ENCODE peak calls at places on chromosomes 5 and 9, in seven cellular contexts. S is cardiac muscle cell, N is brain microvascular endothelial cell, T is astrocyte, M is H1, G is H9, V is psoas muscle. U is an unnamed sample. For H3K27me3, the result is how much of the 10 kb centered on the place peaks cover.

GRCh38 chr5:10595678-10596309 is 31.9 kb downstream of the ANKRD33B start:
- DNase-seq in G (no peak), N (peak), M (no peak), V (no peak), T (peak), S (peak), U (peak)

GRCh38 chr5:149015561-149015960 is 47.3 kb downstream of the SH3TC2 start:
- DNase-seq in S (no peak), N (no peak), M (no peak), V (no peak), G (no peak), T (no peak), U (no peak)

GRCh38 chr5:126384985-126385384 is 38.2 kb upstream of the GRAMD2B start:
- DNase-seq in M (no peak), N (peak), S (peak), V (no peak), G (no peak), T (peak), U (peak)

GRCh38 chr5:98638701-98639100 is 134.8 kb upstream of the RGMB start:
- DNase-seq in S (peak), G (no peak), M (no peak), T (peak), V (no peak), N (peak), U (peak)

GRCh38 chr9:115413304-115413703 is 295.3 kb upstream of the TNC start:
- DNase-seq in M (no peak), V (no peak), S (no peak), G (no peak), N (no peak), T (no peak), U (no peak)

GRCh38 chr9:107277801-107278200 is 5.3 kb upstream of the RAD23B start:
- DNase-seq in V (no peak), G (no peak), S (no peak), T (no peak), N (no peak), M (no peak), U (no peak)

GRCh38 chr9:93594041-93594756 is 17.8 kb downstream of the PHF2 start:
- DNase-seq in M (no peak), T (no peak), G (no peak), S (no peak), N (no peak), V (no peak), U (no peak)

GRCh38 chr9:88420227-88420626 is 32.0 kb downstream of the SPIN1 start:
- DNase-seq in G (no peak), M (no peak), S (no peak), V (no peak), N (no peak), T (no peak), U (no peak)

GRCh38 chr9:137000177-137000930 is 4.0 kb upstream of the CLIC3 start:
- DNase-seq in N (peak), T (peak), V (no peak), S (peak), G (no peak), M (no peak), U (no peak)

GRCh38 chr9:21104787-21105186 is 27.0 kb upstream of the IFNB1 start:
- DNase-seq in M (no peak), S (no peak), V (no peak), G (no peak), T (no peak), N (no peak), U (no peak)

GRCh38 chr5:151569132-151570046 is 21.7 kb downstream of the FAT2 start:
- DNase-seq in M (no peak), G (no peak), V (no peak), N (no peak), S (peak), T (no peak), U (no peak)

GRCh38 chr5:39760385-39761198 is 335.8 kb upstream of the DAB2 start:
- DNase-seq in S (peak), M (no peak), N (peak), T (peak), G (no peak), V (peak), U (no peak)

GRCh38 chr5:67053229-67053628 is 143.4 kb downstream of the CD180 start:
- DNase-seq in T (no peak), S (no peak), N (no peak), M (no peak), G (no peak), V (no peak), U (no peak)

GRCh38 chr9:111148994-111149759 is 110.9 kb upstream of the LPAR1 start:
- DNase-seq in S (peak), G (no peak), T (no peak), V (peak), N (no peak), M (no peak), U (no peak)

GRCh38 chr5:150101019-150101418 is 14.7 kb upstream of the CSF1R start:
- DNase-seq in N (no peak), M (no peak), V (no peak), S (no peak), G (peak), T (no peak), U (no peak)

GRCh38 chr9:91421022-91421765 is 2.4 kb downstream of the NFIL3 start:
- DNase-seq in N (peak), V (peak), S (peak), G (peak), T (no peak), M (no peak), U (peak)

DNA sequence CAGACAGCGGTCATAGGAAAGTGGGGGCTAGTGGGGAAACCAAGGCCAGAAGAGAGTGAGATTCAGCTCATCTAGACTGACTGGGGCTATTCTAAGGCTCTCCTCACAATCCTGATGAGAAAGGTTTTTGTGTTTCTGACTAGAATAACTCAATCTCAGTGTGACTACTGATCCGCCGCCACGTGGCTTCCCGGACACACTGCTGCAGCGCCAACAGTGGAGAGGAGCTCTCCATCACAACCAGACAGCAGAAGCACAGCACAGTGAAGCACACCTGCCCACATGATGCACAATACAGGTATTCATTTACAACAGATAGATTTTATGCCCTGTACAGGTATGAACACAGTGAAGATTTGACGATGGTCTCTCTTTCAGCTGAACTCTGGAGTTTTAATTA is 25.4 kb downstream of the NREP start:
- DNase-seq in S (no peak), V (no peak), M (no peak), N (no peak), T (no peak), G (no peak), U (no peak)
- H3K27ac ChIP-seq in S (peak), V (no peak), M (no peak), N (no peak), T (no peak), G (no peak), U (no peak)

GRCh38 chr5:176725521-176725920 is 78.2 kb downstream of the TSPAN17 start:
- DNase-seq in M (no peak), T (no peak), S (no peak), N (no peak), V (no peak), G (no peak), U (no peak)
- H3K27me3 ChIP-seq in M (under half), T (under half), S (under half), N (under half), V (under half), G (under half), U (under half)

GRCh38 chr5:142366007-142366406 is 41.2 kb upstream of the SPRY4 start:
- DNase-seq in V (no peak), S (no peak), G (no peak), M (no peak), T (no peak), N (no peak), U (no peak)

GRCh38 chr5:142368529-142368928 is 43.7 kb upstream of the SPRY4 start:
- DNase-seq in N (no peak), S (no peak), M (no peak), T (no peak), G (no peak), V (no peak), U (no peak)

GRCh38 chr5:142363619-142363963 is 38.8 kb upstream of the SPRY4 start:
- DNase-seq in G (no peak), M (no peak), S (no peak), T (no peak), V (no peak), N (no peak), U (no peak)

GRCh38 chr5:142360607-142361120 is 35.8 kb upstream of the SPRY4 start:
- DNase-seq in N (peak), S (peak), M (no peak), G (peak), V (no peak), T (peak), U (peak)

DNA sequence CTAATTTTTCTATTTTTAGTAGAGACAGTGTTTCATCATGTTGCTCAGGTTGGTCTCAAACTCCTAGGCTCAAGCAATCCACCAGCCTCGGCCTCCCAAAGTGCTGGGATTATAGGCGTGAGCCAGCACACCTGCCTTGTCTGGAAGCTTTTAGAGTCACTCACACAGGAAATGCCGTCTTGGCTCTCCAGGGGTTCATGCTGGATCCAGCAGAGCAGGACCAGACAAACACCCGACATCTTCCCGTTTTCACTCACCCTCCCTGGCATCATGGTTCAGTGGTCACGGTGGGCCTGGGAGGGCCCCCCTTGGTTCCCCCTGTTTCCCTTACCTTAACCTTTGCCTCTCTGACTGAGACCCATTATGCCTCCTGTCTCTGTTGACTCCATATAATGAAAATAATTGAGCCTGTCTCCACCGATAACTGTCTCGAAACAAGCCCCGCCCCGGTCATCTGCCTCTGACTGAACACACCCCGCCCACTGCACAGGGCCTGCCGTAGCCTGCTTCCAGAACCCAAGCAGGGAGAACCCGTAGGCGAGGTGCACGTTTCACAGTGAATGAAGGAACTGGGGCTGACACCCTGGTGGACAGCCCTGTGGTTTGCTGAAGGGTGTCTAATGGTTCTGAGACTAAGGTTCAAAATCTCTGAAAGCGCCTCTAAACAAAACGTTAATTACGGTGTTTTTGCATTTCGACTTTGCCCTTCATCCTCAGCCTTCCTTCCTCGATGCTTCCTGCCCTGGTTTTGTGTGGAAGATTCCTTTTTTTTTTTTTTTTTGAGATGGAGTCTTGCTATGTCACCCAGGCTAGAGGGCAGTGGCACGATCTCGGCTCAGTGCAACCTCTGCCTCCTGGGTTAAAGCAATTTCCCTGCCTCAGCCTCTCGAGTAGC is 39.7 kb upstream of the SPRY4 start:
- DNase-seq in G (peak), M (no peak), S (no peak), V (peak), T (no peak), N (no peak), U (peak)
- H3K27ac ChIP-seq in G (no peak), M (no peak), S (no peak), V (peak), T (no peak), N (no peak), U (peak)

DNA sequence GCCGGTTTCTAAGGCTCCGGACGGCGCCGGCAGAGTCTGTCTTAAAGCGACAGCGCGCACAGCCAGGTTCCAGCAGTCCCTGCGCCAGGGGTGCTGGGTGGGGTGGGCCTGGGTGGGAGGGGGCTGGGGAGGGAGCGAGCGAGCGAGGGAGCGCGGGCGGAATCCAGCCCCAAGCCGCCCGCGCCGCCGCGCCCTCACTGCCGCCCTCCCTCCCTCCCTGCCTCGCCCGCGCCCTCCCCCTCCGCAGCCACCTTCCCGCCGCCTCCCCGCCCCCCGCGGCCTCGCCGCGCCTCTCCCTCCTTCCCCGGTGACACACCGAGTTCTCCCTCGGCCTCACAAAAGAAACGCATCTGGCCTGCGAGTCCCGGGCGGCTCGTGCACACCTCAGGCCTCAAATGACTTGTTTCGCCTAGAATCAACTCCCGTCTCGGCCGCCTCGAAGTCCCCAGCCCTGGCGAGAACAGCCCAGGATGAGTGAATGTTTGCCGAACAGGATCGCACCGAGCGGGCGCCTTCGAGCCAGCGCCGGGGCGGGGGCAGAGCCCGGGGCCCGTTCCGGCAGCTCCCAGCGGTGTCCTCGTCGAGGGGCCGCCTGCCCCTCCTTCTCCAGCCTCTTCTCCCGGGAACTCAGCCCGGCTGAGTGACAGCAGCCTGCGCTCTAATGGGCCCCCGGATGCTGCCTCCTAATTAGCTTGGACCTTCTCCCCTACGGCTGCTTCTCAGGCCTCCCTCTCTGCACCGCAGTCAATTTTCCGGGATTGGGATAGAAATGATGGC is at the start of gene PITX1:
- DNase-seq in G (peak), T (no peak), M (no peak), V (peak), N (no peak), S (no peak), U (peak)
- H3K27me3 ChIP-seq in G (half or more), T (half or more), M (half or more), V (under half), N (half or more), S (half or more), U (half or more)

GRCh38 chr9:109225629-109226028 is 58.6 kb upstream of the FRRS1L start:
- DNase-seq in T (no peak), G (no peak), S (no peak), N (no peak), V (no peak), M (no peak), U (no peak)
- H3K27ac ChIP-seq in T (no peak), G (no peak), S (no peak), N (no peak), V (no peak), M (no peak), U (no peak)

GRCh38 chr5:141753143-141753970 is 71.3 kb upstream of the ARAP3 start:
- DNase-seq in V (no peak), T (no peak), N (no peak), G (no peak), S (no peak), M (no peak), U (no peak)

GRCh38 chr5:141757402-141757801 is 75.4 kb upstream of the ARAP3 start:
- DNase-seq in G (peak), V (no peak), T (no peak), S (peak), N (peak), M (peak), U (no peak)

GRCh38 chr5:141758316-141758965 is 76.4 kb upstream of the ARAP3 start:
- DNase-seq in V (no peak), S (no peak), N (no peak), G (peak), M (no peak), T (no peak), U (no peak)

GRCh38 chr5:141756196-141756595 is 74.2 kb upstream of the ARAP3 start:
- DNase-seq in T (no peak), M (no peak), S (no peak), N (no peak), V (no peak), G (no peak), U (no peak)

GRCh38 chr5:141753971-141754713 is 72.1 kb upstream of the ARAP3 start:
- DNase-seq in M (no peak), V (no peak), T (no peak), S (peak), G (peak), N (no peak), U (peak)
- H3K27me3 ChIP-seq in M (under half), V (under half), T (half or more), S (half or more), G (under half), N (under half), U (under half)

U was measured in adrenal gland.